ENCODE peak calls at places on chromosome 3, in nine cellular contexts. A is HCT116, G is stomach, D is uterus, Q is H1, T is body of pancreas, R is heart left ventricle, U is adrenal gland, L is tibial nerve. K is an unnamed sample. For H3K4me1 and H3K36me3, the result is how much of the 10 kb centered on the place peaks cover.

GRCh38 chr3:9826815-9827574 is 16.8 kb downstream of the RPUSD3 start:
- DNase-seq in A (no peak), G (no peak), D (no peak), Q (peak), T (peak), R (no peak), U (no peak), L (no peak), K (no peak)

GRCh38 chr3:19547665-19548464 is 386.2 kb downstream of the EFHB start:
- DNase-seq in A (no peak), G (no peak), D (no peak), Q (no peak), T (peak), R (no peak), U (no peak), L (no peak), K (no peak)

GRCh38 chr3:4740397-4741105 is 238.7 kb upstream of the BHLHE40 start:
- DNase-seq in A (no peak), G (no peak), D (no peak), Q (no peak), T (no peak), R (peak), U (no peak), L (no peak), K (no peak)

GRCh38 chr3:77171026-77171425 is 131.1 kb downstream of the ROBO2 start:
- DNase-seq in A (no peak), G (no peak), D (no peak), Q (no peak), T (no peak), R (no peak), U (no peak), L (no peak), K (no peak)

GRCh38 chr3:187947927-187948682 is 202.8 kb upstream of the BCL6 start:
- DNase-seq in A (no peak), G (no peak), D (no peak), Q (no peak), T (no peak), R (peak), U (no peak), L (no peak), K (no peak)

GRCh38 chr3:127799476-127800222 is 22.7 kb downstream of the MGLL start:
- DNase-seq in A (peak), G (no peak), D (no peak), Q (no peak), T (no peak), R (no peak), U (no peak), L (no peak), K (no peak)

GRCh38 chr3:143918848-143919247 is 52.8 kb upstream of the DIPK2A start:
- DNase-seq in A (no peak), G (no peak), D (no peak), Q (no peak), T (no peak), R (no peak), U (no peak), L (no peak), K (no peak)

GRCh38 chr3:129461022-129461421 is 21.0 kb downstream of the IFT122 start:
- DNase-seq in A (no peak), G (no peak), D (no peak), Q (no peak), T (no peak), R (no peak), U (no peak), L (no peak), K (no peak)

GRCh38 chr3:46868948-46869347 is 5.7 kb upstream of the MYL3 start:
- DNase-seq in A (no peak), G (no peak), D (no peak), Q (no peak), T (no peak), R (no peak), U (no peak), L (no peak), K (no peak)

GRCh38 chr3:67376416-67376815 is 278.0 kb downstream of the SUCLG2 start:
- DNase-seq in A (no peak), G (no peak), D (no peak), Q (no peak), T (no peak), R (no peak), U (no peak), L (no peak), K (no peak)

GRCh38 chr3:168248383-168249047 is 152.8 kb upstream of the GOLIM4 start:
- DNase-seq in A (no peak), G (peak), D (no peak), Q (peak), T (peak), R (peak), U (no peak), L (no peak), K (no peak)

GRCh38 chr3:195549931-195550519 is 6.9 kb upstream of the PPP1R2 start:
- DNase-seq in A (no peak), G (no peak), D (no peak), Q (no peak), T (no peak), R (no peak), U (no peak), L (no peak), K (peak)

GRCh38 chr3:173688216-173688842 is 290.8 kb downstream of the NLGN1 start:
- DNase-seq in A (no peak), G (no peak), D (no peak), Q (no peak), T (no peak), R (no peak), U (no peak), L (no peak), K (no peak)

GRCh38 chr3:16127257-16127656 is 47.2 kb upstream of the GALNT15 start:
- DNase-seq in A (no peak), G (no peak), D (no peak), Q (no peak), T (no peak), R (no peak), U (no peak), L (no peak), K (no peak)

GRCh38 chr3:185718736-185719456 is 105.9 kb downstream of the IGF2BP2 start:
- DNase-seq in A (no peak), G (no peak), D (no peak), Q (no peak), T (no peak), R (no peak), U (no peak), L (no peak), K (no peak)

GRCh38 chr3:58013099-58013498 is 4.9 kb downstream of the FLNB start:
- DNase-seq in A (no peak), G (no peak), D (no peak), Q (no peak), T (no peak), R (no peak), U (no peak), L (no peak), K (no peak)

GRCh38 chr3:2656806-2657205 is 453.4 kb downstream of the IL5RA start:
- DNase-seq in A (no peak), G (no peak), D (no peak), Q (no peak), T (no peak), R (no peak), U (no peak), L (no peak), K (no peak)

GRCh38 chr3:123027292-123028232 is at the start of gene SEMA5B:
- DNase-seq in A (no peak), G (peak), D (peak), Q (peak), T (peak), R (peak), U (peak), L (no peak), K (peak)

GRCh38 chr3:35745802-35746484 is 106.6 kb downstream of the ARPP21 start:
- DNase-seq in A (no peak), G (no peak), D (no peak), Q (no peak), T (no peak), R (no peak), U (no peak), L (no peak), K (no peak)

GRCh38 chr3:55524565-55525244 is 37.6 kb upstream of the WNT5A start:
- DNase-seq in A (no peak), G (no peak), D (no peak), Q (no peak), T (no peak), R (no peak), U (no peak), L (no peak), K (no peak)

GRCh38 chr3:186806173-186807055 is at the start of gene RFC4:
- DNase-seq in A (no peak), G (peak), D (peak), Q (peak), T (peak), R (peak), U (peak), L (peak), K (peak)

GRCh38 chr3:193871093-193871485 is 264.9 kb upstream of the HES1 start:
- DNase-seq in A (no peak), G (no peak), D (no peak), Q (no peak), T (no peak), R (no peak), U (no peak), L (no peak), K (no peak)

GRCh38 chr3:57556459-57557087 is 499 bp downstream of the PDE12 start:
- DNase-seq in A (no peak), G (peak), D (no peak), Q (peak), T (peak), R (peak), U (peak), L (no peak), K (no peak)

GRCh38 chr3:102235679-102236078 is 199.1 kb upstream of the ZPLD1 start:
- DNase-seq in A (no peak), G (no peak), D (no peak), Q (no peak), T (no peak), R (no peak), U (no peak), L (no peak), K (no peak)

GRCh38 chr3:56976666-56977560 is 83.6 kb upstream of the SPATA12 start:
- DNase-seq in A (no peak), G (no peak), D (peak), Q (no peak), T (no peak), R (no peak), U (peak), L (no peak), K (no peak)

GRCh38 chr3:86046436-86047328 is 944.3 kb downstream of the VGLL3 start:
- DNase-seq in A (no peak), G (no peak), D (no peak), Q (no peak), T (no peak), R (no peak), U (no peak), L (no peak), K (no peak)

GRCh38 chr3:157239082-157239704 is 79.2 kb upstream of the CCNL1 start:
- DNase-seq in A (peak), G (peak), D (peak), Q (peak), T (peak), R (peak), U (peak), L (peak), K (peak)

GRCh38 chr3:175792245-175792644 is 933.1 kb downstream of the NAALADL2 start:
- DNase-seq in A (no peak), G (no peak), D (no peak), Q (no peak), T (no peak), R (no peak), U (no peak), L (no peak), K (no peak)

GRCh38 chr3:8539419-8539818 is 37.8 kb downstream of the LMCD1 start:
- DNase-seq in A (no peak), G (no peak), D (no peak), Q (no peak), T (no peak), R (no peak), U (no peak), L (no peak), K (no peak)

DNA sequence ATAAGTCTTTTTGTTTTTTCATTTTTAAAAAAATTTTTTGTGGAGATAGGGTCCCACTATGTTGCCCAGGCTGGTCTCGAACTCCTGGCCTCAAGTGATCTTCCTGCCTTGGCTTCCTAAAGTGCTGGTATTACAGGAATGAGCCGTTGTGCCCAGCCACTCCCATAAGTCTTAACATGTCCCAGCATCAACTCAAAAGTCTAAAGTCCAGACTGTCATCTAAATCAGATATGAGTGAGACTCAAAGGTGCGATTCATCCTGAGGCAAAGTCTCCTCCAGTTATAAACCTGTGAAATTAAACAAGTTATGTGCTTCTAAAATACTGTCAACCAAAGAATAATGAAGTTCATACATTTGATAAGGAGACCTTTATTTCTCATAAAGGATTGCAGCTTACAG is 11.2 kb upstream of the ZNF662 start:
- DNase-seq in A (no peak), G (no peak), D (no peak), Q (no peak), T (no peak), R (no peak), U (no peak), L (no peak), K (no peak)
- TF ChIP-seq POLR2A in A (no peak), G (no peak), D (no peak), Q (no peak), T (no peak), R (no peak), U (no peak), L (no peak), K (no peak)

DNA sequence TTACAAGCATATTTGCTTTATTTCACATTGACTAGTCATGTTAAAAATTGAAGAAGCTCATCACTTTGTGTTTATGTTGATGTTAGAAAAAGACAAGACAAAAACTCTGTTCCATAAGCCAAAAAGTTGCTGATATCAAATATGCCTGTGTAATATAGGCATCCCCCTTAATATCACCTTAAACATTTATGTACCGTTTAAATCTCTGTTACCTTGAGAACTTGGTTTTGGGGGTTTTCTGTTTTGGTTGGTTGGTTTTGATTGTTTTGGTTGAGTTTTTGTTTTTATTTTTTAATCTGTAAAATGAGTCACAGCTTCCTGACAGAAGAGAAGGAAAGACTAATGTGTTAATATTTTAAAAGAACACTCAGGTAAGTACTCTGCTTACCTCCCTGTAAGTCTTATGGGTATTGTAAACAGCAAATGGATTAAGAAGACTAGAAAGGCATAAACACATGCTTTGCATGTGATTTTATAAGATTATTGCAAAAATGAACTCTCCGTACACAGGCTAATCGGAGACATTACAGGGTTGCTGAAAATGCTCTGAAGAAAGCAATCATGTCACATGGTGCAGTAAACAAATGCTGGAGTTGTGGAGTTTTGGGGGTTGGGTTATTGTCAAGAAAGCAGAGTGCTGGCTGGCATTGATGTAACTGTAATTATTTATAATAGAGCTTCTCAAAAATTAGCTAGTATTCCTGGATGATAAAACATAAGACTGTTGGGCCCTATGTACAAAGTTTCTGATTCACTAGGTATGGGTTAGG is 69.5 kb upstream of the MBNL1 start:
- DNase-seq in A (no peak), G (no peak), D (no peak), Q (no peak), T (no peak), R (no peak), U (no peak), L (no peak), K (peak)
- H3K4me1 ChIP-seq in A (under half), G (under half), D (under half), Q (under half), T (under half), R (under half), U (under half), L (half or more), K (under half)

GRCh38 chr3:45746182-45746973 is 50.0 kb downstream of the SLC6A20 start:
- DNase-seq in A (no peak), G (no peak), D (no peak), Q (no peak), T (no peak), R (no peak), U (no peak), L (no peak), K (peak)

GRCh38 chr3:45741247-45741646 is 52.1 kb downstream of the SACM1L start:
- DNase-seq in A (no peak), G (no peak), D (no peak), Q (no peak), T (no peak), R (no peak), U (no peak), L (no peak), K (no peak)

GRCh38 chr3:45741742-45742141 is 52.5 kb downstream of the SACM1L start:
- DNase-seq in A (no peak), G (no peak), D (no peak), Q (no peak), T (no peak), R (no peak), U (no peak), L (no peak), K (peak)

GRCh38 chr3:45739944-45740343 is 50.7 kb downstream of the SACM1L start:
- DNase-seq in A (no peak), G (no peak), D (no peak), Q (no peak), T (no peak), R (no peak), U (no peak), L (no peak), K (no peak)

DNA sequence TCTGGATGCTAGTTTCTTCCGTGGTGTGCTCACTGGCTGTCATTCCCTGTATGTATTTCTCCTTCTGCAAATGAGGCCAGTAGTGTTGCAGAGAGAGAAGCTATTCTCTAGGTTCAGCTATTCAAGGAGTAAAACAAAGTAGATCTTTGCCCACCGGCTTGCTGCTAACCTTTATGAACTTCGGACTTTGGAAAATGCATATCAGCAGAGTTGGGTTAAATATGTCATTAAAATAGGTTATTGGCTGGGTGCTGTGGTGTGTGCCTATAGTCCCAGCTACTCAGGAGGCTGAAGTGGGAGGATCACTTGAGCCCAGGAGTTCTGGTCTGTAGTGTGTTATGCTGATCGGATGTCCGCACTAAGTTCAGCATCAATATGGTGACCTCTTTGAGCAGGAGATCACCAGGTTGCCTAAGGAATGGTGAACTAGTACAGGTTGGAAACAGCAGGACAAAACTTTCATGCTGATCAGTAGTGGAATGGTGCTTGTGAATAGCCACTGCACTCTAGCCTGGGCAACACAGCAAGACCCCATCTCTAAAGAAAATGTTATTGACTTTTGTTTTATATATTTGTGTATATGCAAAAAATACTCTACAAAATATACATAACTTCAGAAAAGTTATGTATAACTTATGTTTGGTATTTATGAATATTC is 53.4 kb downstream of the SACM1L start:
- DNase-seq in A (no peak), G (no peak), D (no peak), Q (no peak), T (no peak), R (no peak), U (no peak), L (no peak), K (no peak)
- H3K36me3 ChIP-seq in A (under half), G (half or more), D (under half), Q (half or more), T (under half), R (half or more), U (under half), L (under half), K (under half)

DNA sequence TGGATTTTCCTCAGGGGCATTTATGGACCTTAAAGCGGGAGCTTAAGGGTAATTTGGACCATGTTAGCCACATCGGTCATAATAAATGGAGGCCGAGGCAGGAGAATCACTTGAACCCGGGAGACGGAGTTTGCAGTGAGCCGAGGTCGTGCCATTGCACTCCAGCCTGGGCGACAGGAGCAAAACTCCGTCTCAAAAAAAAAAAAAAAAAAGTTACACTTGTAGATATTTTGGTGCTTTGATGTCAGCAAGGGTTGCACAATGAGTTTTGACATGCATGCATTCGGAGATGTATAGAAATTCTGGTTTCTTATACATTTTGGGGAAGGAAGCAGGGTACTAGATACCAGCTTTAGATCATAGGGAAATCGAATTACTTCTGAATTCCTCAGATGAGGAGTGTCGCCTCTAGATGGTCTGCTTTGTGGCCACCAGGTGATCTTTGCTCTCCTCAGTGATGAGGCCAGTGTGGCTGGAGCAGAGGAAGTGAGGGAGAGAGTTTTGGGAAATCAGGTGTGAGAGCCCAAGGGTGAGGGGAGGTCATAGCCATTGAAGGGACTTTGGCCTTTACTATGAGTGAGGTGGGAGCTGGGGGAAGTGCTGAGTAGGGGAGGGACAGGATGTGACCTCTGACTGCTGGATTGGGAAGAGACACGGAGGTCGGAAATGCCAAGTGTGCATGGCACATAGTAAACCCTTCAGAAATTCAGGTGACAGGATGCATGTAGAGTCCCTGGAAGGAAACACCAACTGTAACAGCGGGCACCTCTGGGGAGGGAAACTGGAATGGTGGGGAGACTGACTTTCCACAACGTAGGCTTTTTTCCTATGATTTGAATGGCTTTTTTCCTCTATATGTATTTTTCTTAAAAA is 8.4 kb upstream of the RBSN start:
- DNase-seq in A (no peak), G (no peak), D (no peak), Q (no peak), T (no peak), R (no peak), U (no peak), L (no peak), K (no peak)
- TF ChIP-seq POLR2A in A (no peak), G (no peak), D (no peak), Q (no peak), T (no peak), R (no peak), U (no peak), L (no peak), K (no peak)

DNA sequence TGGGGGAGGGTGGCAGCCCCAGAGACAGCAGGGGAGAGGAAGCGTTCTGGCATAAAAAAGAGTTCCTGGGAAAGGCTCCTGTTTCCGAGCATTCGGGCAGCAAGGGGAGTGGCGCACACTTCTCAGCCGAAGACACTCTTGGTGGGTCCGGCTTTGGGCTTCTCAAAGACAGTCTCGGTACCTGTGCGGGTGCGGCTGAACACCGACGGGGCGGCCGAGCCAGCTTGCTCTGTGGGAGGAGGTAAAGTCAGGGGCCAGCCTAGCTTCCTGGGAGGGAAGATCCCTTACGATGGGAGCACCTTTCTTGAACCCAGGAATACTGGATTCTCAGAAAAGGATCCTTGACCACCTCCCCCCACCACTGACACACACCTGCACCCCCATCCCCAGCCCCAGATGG is 1.6 kb downstream of the MUSTN1 start:
- DNase-seq in A (no peak), G (no peak), D (no peak), Q (no peak), T (no peak), R (no peak), U (no peak), L (no peak), K (no peak)
- H3K4me1 ChIP-seq in A (under half), G (under half), D (under half), Q (under half), T (under half), R (under half), U (under half), L (under half), K (under half)

K was measured in Peyer's patch.